ENCODE peak calls at places on chromosomes 3 and 15, in four cellular contexts. One of them, this sample, is unnamed.

GRCh38 chr15:66564136-66565041 is 1.4 kb downstream of the LCTL start:
- DNase-seq in K562: no peak
- DNase-seq in GM12878: no peak
- DNase-seq in HepG2: no peak
- DNase-seq in this sample: no peak

GRCh38 chr15:89107984-89108383 is 19.7 kb downstream of the ABHD2 start:
- DNase-seq in K562: no peak
- DNase-seq in GM12878: no peak
- DNase-seq in HepG2: no peak
- DNase-seq in this sample: no peak

GRCh38 chr15:71138473-71138872 is 23.2 kb downstream of the THSD4 start:
- DNase-seq in K562: no peak
- DNase-seq in GM12878: no peak
- DNase-seq in HepG2: no peak
- DNase-seq in this sample: no peak

GRCh38 chr15:52735231-52736089 is 54.7 kb downstream of the ONECUT1 start:
- DNase-seq in K562: peak; percentile 77
- DNase-seq in GM12878: peak; percentile 64
- DNase-seq in HepG2: peak; percentile 73
- DNase-seq in this sample: peak; percentile 39

GRCh38 chr15:74830868-74831267 is 4.4 kb downstream of the CPLX3 start:
- DNase-seq in GM12878: no peak
- DNase-seq in HepG2: no peak
- DNase-seq in K562: no peak
- DNase-seq in this sample: no peak

GRCh38 chr15:86163771-86164170 is 84.1 kb downstream of the AGBL1 start:
- DNase-seq in HepG2: no peak
- DNase-seq in K562: no peak
- DNase-seq in GM12878: no peak
- DNase-seq in this sample: no peak

GRCh38 chr15:89116404-89116803 is 28.1 kb downstream of the ABHD2 start:
- DNase-seq in GM12878: no peak
- DNase-seq in HepG2: no peak
- DNase-seq in K562: no peak
- DNase-seq in this sample: no peak

GRCh38 chr3:177729939-177730700 is 532.8 kb upstream of the TBL1XR1 start:
- DNase-seq in K562: no peak
- DNase-seq in HepG2: no peak
- DNase-seq in GM12878: no peak
- DNase-seq in this sample: no peak

GRCh38 chr15:45187894-45188830 is at the start of gene SHF:
- DNase-seq in HepG2: peak; percentile 31
- DNase-seq in GM12878: no peak
- DNase-seq in K562: peak; percentile 95
- DNase-seq in this sample: peak; percentile 61

GRCh38 chr15:65595960-65596359 is 15.0 kb downstream of the INTS14 start:
- DNase-seq in HepG2: peak; percentile 67
- DNase-seq in GM12878: no peak
- DNase-seq in K562: peak; percentile 43
- DNase-seq in this sample: no peak

GRCh38 chr3:10952525-10952924 is 40.0 kb upstream of the SLC6A1 start:
- DNase-seq in K562: no peak
- DNase-seq in GM12878: no peak
- DNase-seq in HepG2: no peak
- DNase-seq in this sample: no peak

GRCh38 chr15:69612112-69612511 is 159.5 kb downstream of the RPLP1 start:
- DNase-seq in K562: no peak
- DNase-seq in GM12878: no peak
- DNase-seq in HepG2: no peak
- DNase-seq in this sample: no peak

GRCh38 chr15:48703544-48703943 is 58.0 kb upstream of the FBN1 start:
- DNase-seq in K562: no peak
- DNase-seq in GM12878: no peak
- DNase-seq in HepG2: no peak
- DNase-seq in this sample: no peak

GRCh38 chr15:87850916-87851315 is 405.6 kb downstream of the NTRK3 start:
- DNase-seq in GM12878: no peak
- DNase-seq in K562: no peak
- DNase-seq in HepG2: no peak
- DNase-seq in this sample: no peak

GRCh38 chr3:195071011-195071728 is 199.8 kb downstream of the XXYLT1 start:
- DNase-seq in HepG2: no peak
- DNase-seq in K562: no peak
- DNase-seq in GM12878: no peak
- DNase-seq in this sample: no peak

GRCh38 chr3:130661116-130661515 is 85.5 kb downstream of the PIK3R4 start:
- DNase-seq in GM12878: no peak
- DNase-seq in K562: no peak
- DNase-seq in HepG2: no peak
- DNase-seq in this sample: no peak

GRCh38 chr15:40957581-40958051 is 4.3 kb downstream of the CHAC1 start:
- DNase-seq in K562: no peak
- DNase-seq in HepG2: no peak
- DNase-seq in GM12878: no peak
- DNase-seq in this sample: no peak

GRCh38 chr3:153768559-153769469 is 352.4 kb upstream of the ARHGEF26 start:
- DNase-seq in K562: peak; percentile 21
- DNase-seq in HepG2: peak; percentile 30
- DNase-seq in GM12878: peak; percentile 9
- DNase-seq in this sample: peak; percentile 6

GRCh38 chr3:41190509-41191284 is 8.6 kb upstream of the CTNNB1 start:
- DNase-seq in GM12878: no peak
- DNase-seq in HepG2: peak; percentile 57
- DNase-seq in K562: no peak
- DNase-seq in this sample: no peak

GRCh38 chr15:42736793-42737528 is at the start of gene CDAN1:
- DNase-seq in GM12878: no peak
- DNase-seq in K562: peak; percentile 99
- DNase-seq in HepG2: peak; percentile 73
- DNase-seq in this sample: peak; percentile 99

GRCh38 chr15:63277893-63278505 is 594 bp downstream of the APH1B start:
- DNase-seq in HepG2: no peak
- DNase-seq in GM12878: no peak
- DNase-seq in K562: no peak
- DNase-seq in this sample: no peak

GRCh38 chr3:183911087-183911486 is 26.4 kb upstream of the PARL start:
- DNase-seq in K562: no peak
- DNase-seq in GM12878: no peak
- DNase-seq in HepG2: no peak
- DNase-seq in this sample: no peak

GRCh38 chr3:171187706-171188290 is 161.3 kb upstream of the SLC2A2 start:
- DNase-seq in GM12878: no peak
- DNase-seq in K562: peak; percentile 32
- DNase-seq in HepG2: peak; percentile 47
- DNase-seq in this sample: no peak

GRCh38 chr15:68335251-68335650 is 57.7 kb downstream of the FEM1B start:
- DNase-seq in GM12878: no peak
- DNase-seq in K562: no peak
- DNase-seq in HepG2: no peak
- DNase-seq in this sample: no peak

GRCh38 chr3:159732172-159733111 is 256.2 kb upstream of the IL12A start:
- DNase-seq in GM12878: no peak
- DNase-seq in HepG2: no peak
- DNase-seq in K562: no peak
- DNase-seq in this sample: no peak

GRCh38 chr15:81108427-81108826 is 25.6 kb upstream of the CFAP161 start:
- DNase-seq in GM12878: no peak
- DNase-seq in HepG2: no peak
- DNase-seq in K562: peak; percentile 48
- DNase-seq in this sample: no peak

GRCh38 chr3:111301238-111301798 is 229.7 kb downstream of the NECTIN3 start:
- DNase-seq in HepG2: no peak
- DNase-seq in K562: no peak
- DNase-seq in GM12878: no peak
- DNase-seq in this sample: no peak
- TF ChIP-seq TAF1 in HepG2: no peak
- TF ChIP-seq TAF1 in K562: no peak
- TF ChIP-seq TAF1 in GM12878: no peak
- TF ChIP-seq TAF1 in this sample: no peak

DNA sequence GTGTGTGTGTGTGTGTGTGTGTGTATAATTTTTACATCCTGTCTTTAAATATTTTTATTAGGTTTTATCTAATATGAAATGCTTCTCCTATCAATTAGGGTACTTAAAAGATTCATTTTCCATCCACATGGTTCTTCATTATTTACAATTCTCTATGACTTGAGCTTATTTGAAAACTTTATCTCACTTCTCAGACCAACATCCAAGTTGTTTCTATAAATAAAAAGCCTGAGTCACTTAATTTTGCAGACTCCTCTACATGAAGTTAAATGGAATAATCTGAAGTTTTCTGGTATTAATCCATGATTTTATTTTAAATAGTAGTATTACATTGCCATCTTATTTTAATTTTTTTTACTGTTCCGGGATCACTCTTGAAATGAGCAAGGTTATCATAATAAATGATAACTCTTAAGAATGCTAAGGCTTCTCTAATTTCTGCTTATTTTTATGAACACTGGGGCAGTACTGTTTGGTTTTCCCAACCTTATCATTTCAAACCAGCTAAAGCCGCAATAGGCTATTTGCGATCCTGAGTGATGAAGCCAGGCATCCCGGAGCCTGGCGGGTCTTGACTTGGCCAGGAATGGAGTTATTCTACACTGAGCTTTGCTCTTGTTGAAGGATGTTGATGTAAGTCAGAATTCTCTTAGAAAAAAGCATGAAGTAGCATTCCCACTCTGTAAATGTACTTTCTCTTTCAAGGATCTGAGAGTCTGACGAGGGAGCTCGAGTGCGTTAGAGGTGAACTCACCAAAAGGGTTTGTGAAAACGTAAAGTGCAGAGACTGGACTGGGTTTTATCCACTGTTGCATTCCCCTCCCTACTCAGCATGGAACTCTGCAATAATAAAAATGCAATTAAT is 220.2 kb upstream of the LRTM1 start:
- DNase-seq in GM12878: no peak
- DNase-seq in K562: no peak
- DNase-seq in HepG2: no peak
- DNase-seq in this sample: no peak
- TF ChIP-seq TAF1 in GM12878: no peak
- TF ChIP-seq TAF1 in K562: no peak
- TF ChIP-seq TAF1 in HepG2: no peak
- TF ChIP-seq TAF1 in this sample: no peak

GRCh38 chr3:56999547-56999946 is 60.9 kb upstream of the SPATA12 start:
- DNase-seq in K562: no peak
- DNase-seq in HepG2: no peak
- DNase-seq in GM12878: no peak
- DNase-seq in this sample: no peak

GRCh38 chr3:57003676-57004075 is 56.8 kb upstream of the SPATA12 start:
- DNase-seq in GM12878: no peak
- DNase-seq in HepG2: no peak
- DNase-seq in K562: no peak
- DNase-seq in this sample: no peak

GRCh38 chr3:57000012-57000411 is 60.5 kb upstream of the SPATA12 start:
- DNase-seq in K562: no peak
- DNase-seq in HepG2: no peak
- DNase-seq in GM12878: no peak
- DNase-seq in this sample: no peak

GRCh38 chr3:57004154-57004730 is 56.2 kb upstream of the SPATA12 start:
- DNase-seq in GM12878: no peak
- DNase-seq in HepG2: no peak
- DNase-seq in K562: no peak
- DNase-seq in this sample: no peak

GRCh38 chr3:57001356-57001755 is 59.1 kb upstream of the SPATA12 start:
- DNase-seq in K562: no peak
- DNase-seq in HepG2: no peak
- DNase-seq in GM12878: no peak
- DNase-seq in this sample: no peak
- TF ChIP-seq TAF1 in K562: no peak
- TF ChIP-seq TAF1 in HepG2: no peak
- TF ChIP-seq TAF1 in GM12878: no peak
- TF ChIP-seq TAF1 in this sample: no peak

GRCh38 chr3:67012564-67012963 is 14.5 kb downstream of the KBTBD8 start:
- DNase-seq in K562: no peak
- DNase-seq in GM12878: no peak
- DNase-seq in HepG2: no peak
- DNase-seq in this sample: no peak

GRCh38 chr3:67009716-67010115 is 11.6 kb downstream of the KBTBD8 start:
- DNase-seq in HepG2: no peak
- DNase-seq in GM12878: no peak
- DNase-seq in K562: no peak
- DNase-seq in this sample: no peak

GRCh38 chr3:67015702-67016500 is 17.8 kb downstream of the KBTBD8 start:
- DNase-seq in GM12878: no peak
- DNase-seq in HepG2: no peak
- DNase-seq in K562: no peak
- DNase-seq in this sample: no peak

GRCh38 chr3:67008388-67008787 is 10.3 kb downstream of the KBTBD8 start:
- DNase-seq in GM12878: no peak
- DNase-seq in HepG2: no peak
- DNase-seq in K562: no peak
- DNase-seq in this sample: no peak

GRCh38 chr3:67011414-67012131 is 13.5 kb downstream of the KBTBD8 start:
- DNase-seq in GM12878: no peak
- DNase-seq in K562: peak; percentile 32
- DNase-seq in HepG2: no peak
- DNase-seq in this sample: no peak
- TF ChIP-seq TAF1 in GM12878: no peak
- TF ChIP-seq TAF1 in K562: no peak
- TF ChIP-seq TAF1 in HepG2: no peak
- TF ChIP-seq TAF1 in this sample: no peak

GRCh38 chr15:83977992-83978391 is 257.6 kb upstream of the GOLGA6L4 start:
- DNase-seq in GM12878: no peak
- DNase-seq in HepG2: no peak
- DNase-seq in K562: no peak
- DNase-seq in this sample: no peak

GRCh38 chr15:83978588-83978987 is 257.0 kb upstream of the GOLGA6L4 start:
- DNase-seq in K562: no peak
- DNase-seq in GM12878: no peak
- DNase-seq in HepG2: no peak
- DNase-seq in this sample: no peak

GRCh38 chr15:83983634-83984458 is 251.7 kb upstream of the GOLGA6L4 start:
- DNase-seq in GM12878: no peak
- DNase-seq in K562: no peak
- DNase-seq in HepG2: no peak
- DNase-seq in this sample: no peak

GRCh38 chr15:83980637-83981036 is 254.9 kb upstream of the GOLGA6L4 start:
- DNase-seq in HepG2: no peak
- DNase-seq in GM12878: no peak
- DNase-seq in K562: no peak
- DNase-seq in this sample: no peak

GRCh38 chr15:83982748-83983147 is 252.8 kb upstream of the GOLGA6L4 start:
- DNase-seq in HepG2: no peak
- DNase-seq in GM12878: no peak
- DNase-seq in K562: no peak
- DNase-seq in this sample: no peak
- TF ChIP-seq TAF1 in HepG2: no peak
- TF ChIP-seq TAF1 in GM12878: no peak
- TF ChIP-seq TAF1 in K562: no peak
- TF ChIP-seq TAF1 in this sample: no peak